ENCODE peak calls at places on chromosomes 11 and 22, in six cellular contexts. One of them, this sample, is unnamed.

GRCh38 chr22:23394525-23395326 is 185.4 kb downstream of the IGLL1 start:
- DNase-seq in CD4-positive, alpha-beta memory T cell: no peak
- DNase-seq in pancreas: no peak
- DNase-seq in SW 1271: no peak
- DNase-seq in gastrocnemius medialis: no peak
- DNase-seq in right cardiac atrium: no peak
- DNase-seq in this sample: no peak

GRCh38 chr11:70556884-70557741 is 158.8 kb downstream of the CTTN start:
- DNase-seq in right cardiac atrium: no peak
- DNase-seq in gastrocnemius medialis: no peak
- DNase-seq in CD4-positive, alpha-beta memory T cell: no peak
- DNase-seq in SW 1271: no peak
- DNase-seq in pancreas: no peak
- DNase-seq in this sample: no peak

GRCh38 chr11:125062196-125062930 is 742 bp upstream of the SLC37A2 start:
- DNase-seq in SW 1271: no peak
- DNase-seq in CD4-positive, alpha-beta memory T cell: no peak
- DNase-seq in right cardiac atrium: no peak
- DNase-seq in gastrocnemius medialis: no peak
- DNase-seq in pancreas: no peak
- DNase-seq in this sample: no peak

GRCh38 chr11:129951201-129951882 is 51.3 kb downstream of the PRDM10 start:
- DNase-seq in CD4-positive, alpha-beta memory T cell: no peak
- DNase-seq in right cardiac atrium: no peak
- DNase-seq in pancreas: no peak
- DNase-seq in gastrocnemius medialis: no peak
- DNase-seq in SW 1271: no peak
- DNase-seq in this sample: peak; percentile 22

GRCh38 chr22:44119669-44120313 is 60.9 kb upstream of the PARVG start:
- DNase-seq in CD4-positive, alpha-beta memory T cell: no peak
- DNase-seq in right cardiac atrium: no peak
- DNase-seq in SW 1271: no peak
- DNase-seq in gastrocnemius medialis: no peak
- DNase-seq in pancreas: no peak
- DNase-seq in this sample: no peak

GRCh38 chr22:50473855-50474671 is 772 bp downstream of the SBF1 start:
- DNase-seq in gastrocnemius medialis: no peak
- DNase-seq in right cardiac atrium: peak; percentile 48
- DNase-seq in CD4-positive, alpha-beta memory T cell: no peak
- DNase-seq in pancreas: peak; percentile 42
- DNase-seq in SW 1271: no peak
- DNase-seq in this sample: peak; percentile 50

GRCh38 chr11:271316-271715 is 6.9 kb upstream of the NLRP6 start:
- DNase-seq in SW 1271: no peak
- DNase-seq in pancreas: no peak
- DNase-seq in gastrocnemius medialis: no peak
- DNase-seq in CD4-positive, alpha-beta memory T cell: no peak
- DNase-seq in right cardiac atrium: no peak
- DNase-seq in this sample: no peak

GRCh38 chr22:49156662-49157285 is 670.9 kb downstream of the BRD1 start:
- DNase-seq in gastrocnemius medialis: no peak
- DNase-seq in CD4-positive, alpha-beta memory T cell: no peak
- DNase-seq in right cardiac atrium: no peak
- DNase-seq in pancreas: peak; percentile 52
- DNase-seq in SW 1271: no peak
- DNase-seq in this sample: no peak

GRCh38 chr11:60396790-60397189 is 531 bp downstream of the MS4A14 start:
- DNase-seq in right cardiac atrium: no peak
- DNase-seq in CD4-positive, alpha-beta memory T cell: no peak
- DNase-seq in pancreas: no peak
- DNase-seq in SW 1271: no peak
- DNase-seq in gastrocnemius medialis: no peak
- DNase-seq in this sample: no peak

GRCh38 chr22:44689915-44690524 is 12.0 kb upstream of the PRR5 start:
- DNase-seq in right cardiac atrium: no peak
- DNase-seq in pancreas: no peak
- DNase-seq in CD4-positive, alpha-beta memory T cell: no peak
- DNase-seq in gastrocnemius medialis: no peak
- DNase-seq in SW 1271: no peak
- DNase-seq in this sample: no peak

GRCh38 chr22:38859581-38860290 is 12.3 kb downstream of the CBX6 start:
- DNase-seq in pancreas: no peak
- DNase-seq in SW 1271: no peak
- DNase-seq in gastrocnemius medialis: no peak
- DNase-seq in CD4-positive, alpha-beta memory T cell: no peak
- DNase-seq in right cardiac atrium: no peak
- DNase-seq in this sample: no peak

This sample was measured in fibroblast of pulmonary artery.